ENCODE peak calls at places on chromosome 3, in nine cellular contexts. One of them, this sample, is unnamed.

GRCh38 chr3:156865732-156866131 is 39.6 kb downstream of the LEKR1 start:
- DNase-seq in PC-3: peak; percentile 32
- DNase-seq in esophagus squamous epithelium: no peak
- DNase-seq in pancreas: no peak
- DNase-seq in gastrocnemius medialis: no peak
- DNase-seq in left ventricle myocardium inferior: no peak
- DNase-seq in lower lobe of right lung: no peak
- DNase-seq in A549: no peak
- DNase-seq in ovary: no peak
- DNase-seq in this sample: no peak

GRCh38 chr3:1195922-1196321 is 103.1 kb downstream of the CNTN6 start:
- DNase-seq in pancreas: no peak
- DNase-seq in PC-3: no peak
- DNase-seq in ovary: no peak
- DNase-seq in lower lobe of right lung: no peak
- DNase-seq in esophagus squamous epithelium: no peak
- DNase-seq in gastrocnemius medialis: no peak
- DNase-seq in A549: no peak
- DNase-seq in left ventricle myocardium inferior: no peak
- DNase-seq in this sample: peak; percentile 14

GRCh38 chr3:123325766-123326256 is 123.1 kb downstream of the ADCY5 start:
- DNase-seq in esophagus squamous epithelium: no peak
- DNase-seq in pancreas: no peak
- DNase-seq in gastrocnemius medialis: no peak
- DNase-seq in lower lobe of right lung: no peak
- DNase-seq in ovary: no peak
- DNase-seq in left ventricle myocardium inferior: peak; percentile 12
- DNase-seq in PC-3: no peak
- DNase-seq in A549: no peak
- DNase-seq in this sample: no peak

GRCh38 chr3:141127344-141128125 is 76.4 kb downstream of the SPSB4 start:
- DNase-seq in A549: no peak
- DNase-seq in PC-3: no peak
- DNase-seq in left ventricle myocardium inferior: no peak
- DNase-seq in gastrocnemius medialis: no peak
- DNase-seq in lower lobe of right lung: no peak
- DNase-seq in ovary: no peak
- DNase-seq in pancreas: peak; percentile 63
- DNase-seq in esophagus squamous epithelium: no peak
- DNase-seq in this sample: no peak

GRCh38 chr3:194596906-194597305 is 36.3 kb downstream of the TMEM44 start:
- DNase-seq in lower lobe of right lung: no peak
- DNase-seq in left ventricle myocardium inferior: no peak
- DNase-seq in ovary: no peak
- DNase-seq in PC-3: no peak
- DNase-seq in gastrocnemius medialis: no peak
- DNase-seq in A549: no peak
- DNase-seq in esophagus squamous epithelium: no peak
- DNase-seq in pancreas: no peak
- DNase-seq in this sample: no peak

GRCh38 chr3:14684447-14684846 is 9.5 kb downstream of the C3orf20 start:
- DNase-seq in pancreas: no peak
- DNase-seq in gastrocnemius medialis: no peak
- DNase-seq in esophagus squamous epithelium: no peak
- DNase-seq in ovary: no peak
- DNase-seq in lower lobe of right lung: no peak
- DNase-seq in A549: no peak
- DNase-seq in PC-3: no peak
- DNase-seq in left ventricle myocardium inferior: no peak
- DNase-seq in this sample: no peak

GRCh38 chr3:146368882-146369523 is 100.4 kb downstream of the PLSCR2 start:
- DNase-seq in PC-3: no peak
- DNase-seq in pancreas: no peak
- DNase-seq in left ventricle myocardium inferior: no peak
- DNase-seq in lower lobe of right lung: no peak
- DNase-seq in esophagus squamous epithelium: no peak
- DNase-seq in A549: no peak
- DNase-seq in gastrocnemius medialis: no peak
- DNase-seq in ovary: no peak
- DNase-seq in this sample: no peak

GRCh38 chr3:142618917-142619401 is 22.8 kb downstream of the PLS1 start:
- DNase-seq in A549: peak; percentile 50
- DNase-seq in left ventricle myocardium inferior: no peak
- DNase-seq in lower lobe of right lung: no peak
- DNase-seq in PC-3: peak; percentile 80
- DNase-seq in gastrocnemius medialis: no peak
- DNase-seq in ovary: no peak
- DNase-seq in esophagus squamous epithelium: no peak
- DNase-seq in pancreas: no peak
- DNase-seq in this sample: no peak

GRCh38 chr3:97009427-97010019 is 195.1 kb downstream of the EPHA6 start:
- DNase-seq in left ventricle myocardium inferior: no peak
- DNase-seq in ovary: no peak
- DNase-seq in esophagus squamous epithelium: no peak
- DNase-seq in lower lobe of right lung: no peak
- DNase-seq in gastrocnemius medialis: no peak
- DNase-seq in pancreas: no peak
- DNase-seq in PC-3: no peak
- DNase-seq in A549: no peak
- DNase-seq in this sample: no peak

GRCh38 chr3:186921578-186921977 is 8.7 kb upstream of the ST6GAL1 start:
- DNase-seq in ovary: no peak
- DNase-seq in gastrocnemius medialis: no peak
- DNase-seq in PC-3: no peak
- DNase-seq in A549: no peak
- DNase-seq in esophagus squamous epithelium: no peak
- DNase-seq in lower lobe of right lung: no peak
- DNase-seq in pancreas: no peak
- DNase-seq in left ventricle myocardium inferior: no peak
- DNase-seq in this sample: no peak

GRCh38 chr3:186142556-186142955 is 33.7 kb upstream of the ETV5 start:
- DNase-seq in pancreas: no peak
- DNase-seq in esophagus squamous epithelium: no peak
- DNase-seq in A549: no peak
- DNase-seq in ovary: no peak
- DNase-seq in gastrocnemius medialis: no peak
- DNase-seq in PC-3: no peak
- DNase-seq in lower lobe of right lung: no peak
- DNase-seq in left ventricle myocardium inferior: no peak
- DNase-seq in this sample: no peak

GRCh38 chr3:139480585-139480984 is 4.3 kb upstream of the RBP2 start:
- DNase-seq in left ventricle myocardium inferior: no peak
- DNase-seq in esophagus squamous epithelium: no peak
- DNase-seq in PC-3: no peak
- DNase-seq in pancreas: peak; percentile 47
- DNase-seq in ovary: no peak
- DNase-seq in A549: no peak
- DNase-seq in gastrocnemius medialis: no peak
- DNase-seq in lower lobe of right lung: no peak
- DNase-seq in this sample: no peak

GRCh38 chr3:123412811-123413588 is 35.9 kb downstream of the ADCY5 start:
- DNase-seq in esophagus squamous epithelium: no peak
- DNase-seq in gastrocnemius medialis: no peak
- DNase-seq in A549: no peak
- DNase-seq in ovary: peak; percentile 73
- DNase-seq in pancreas: no peak
- DNase-seq in lower lobe of right lung: no peak
- DNase-seq in PC-3: no peak
- DNase-seq in left ventricle myocardium inferior: peak; percentile 66
- DNase-seq in this sample: peak; percentile 76

GRCh38 chr3:5014431-5014830 is 35.2 kb downstream of the BHLHE40 start:
- DNase-seq in lower lobe of right lung: no peak
- DNase-seq in A549: no peak
- DNase-seq in pancreas: no peak
- DNase-seq in gastrocnemius medialis: no peak
- DNase-seq in esophagus squamous epithelium: no peak
- DNase-seq in ovary: no peak
- DNase-seq in left ventricle myocardium inferior: no peak
- DNase-seq in PC-3: no peak
- DNase-seq in this sample: no peak

GRCh38 chr3:5012398-5012797 is 33.2 kb downstream of the BHLHE40 start:
- DNase-seq in lower lobe of right lung: no peak
- DNase-seq in left ventricle myocardium inferior: no peak
- DNase-seq in gastrocnemius medialis: no peak
- DNase-seq in ovary: no peak
- DNase-seq in A549: no peak
- DNase-seq in pancreas: no peak
- DNase-seq in PC-3: no peak
- DNase-seq in esophagus squamous epithelium: no peak
- DNase-seq in this sample: no peak

GRCh38 chr3:5011555-5012256 is 32.5 kb downstream of the BHLHE40 start:
- DNase-seq in ovary: no peak
- DNase-seq in esophagus squamous epithelium: no peak
- DNase-seq in A549: no peak
- DNase-seq in pancreas: no peak
- DNase-seq in left ventricle myocardium inferior: no peak
- DNase-seq in gastrocnemius medialis: no peak
- DNase-seq in lower lobe of right lung: peak; percentile 63
- DNase-seq in PC-3: no peak
- DNase-seq in this sample: no peak

GRCh38 chr3:5015056-5015455 is 35.8 kb downstream of the BHLHE40 start:
- DNase-seq in A549: no peak
- DNase-seq in gastrocnemius medialis: no peak
- DNase-seq in PC-3: no peak
- DNase-seq in pancreas: no peak
- DNase-seq in lower lobe of right lung: no peak
- DNase-seq in esophagus squamous epithelium: no peak
- DNase-seq in ovary: no peak
- DNase-seq in left ventricle myocardium inferior: no peak
- DNase-seq in this sample: no peak

GRCh38 chr3:5013021-5013906 is 34.0 kb downstream of the BHLHE40 start:
- DNase-seq in gastrocnemius medialis: no peak
- DNase-seq in ovary: no peak
- DNase-seq in A549: peak; percentile 95
- DNase-seq in esophagus squamous epithelium: no peak
- DNase-seq in pancreas: no peak
- DNase-seq in left ventricle myocardium inferior: no peak
- DNase-seq in PC-3: peak; percentile 80
- DNase-seq in lower lobe of right lung: no peak
- DNase-seq in this sample: peak; percentile 51
- H3K4me1 ChIP-seq in gastrocnemius medialis: peaks cover 14% of the 10 kb centered on the region
- H3K4me1 ChIP-seq in ovary: no peaks in the 10 kb centered on the region
- H3K4me1 ChIP-seq in A549: peaks cover 67% of the 10 kb centered on the region
- H3K4me1 ChIP-seq in esophagus squamous epithelium: peaks cover 72% of the 10 kb centered on the region
- H3K4me1 ChIP-seq in pancreas: no peaks in the 10 kb centered on the region
- H3K4me1 ChIP-seq in left ventricle myocardium inferior: peaks cover 47% of the 10 kb centered on the region
- H3K4me1 ChIP-seq in PC-3: peaks cover 43% of the 10 kb centered on the region
- H3K4me1 ChIP-seq in lower lobe of right lung: peaks cover 43% of the 10 kb centered on the region
- H3K4me1 ChIP-seq in this sample: peaks cover 13% of the 10 kb centered on the region

DNA sequence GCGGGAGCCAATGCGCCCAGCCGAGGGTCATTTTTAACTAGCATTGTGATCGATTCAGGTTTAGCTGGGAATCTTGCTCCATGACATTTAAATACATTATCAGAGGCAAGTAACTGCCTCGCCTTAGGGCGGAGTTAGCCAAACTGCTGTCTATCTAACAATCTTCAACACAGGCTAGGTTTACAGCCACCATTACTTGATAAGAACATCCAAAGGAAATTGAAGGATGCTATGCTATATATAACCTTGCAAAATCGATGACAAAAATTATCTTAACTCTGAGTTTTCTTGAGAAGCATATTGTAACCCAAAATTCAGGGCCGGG is 1.4 kb downstream of the TFRC start:
- DNase-seq in A549: no peak
- DNase-seq in PC-3: peak; percentile 12
- DNase-seq in lower lobe of right lung: no peak
- DNase-seq in ovary: no peak
- DNase-seq in esophagus squamous epithelium: no peak
- DNase-seq in left ventricle myocardium inferior: no peak
- DNase-seq in gastrocnemius medialis: no peak
- DNase-seq in pancreas: no peak
- DNase-seq in this sample: no peak
- H3K4me1 ChIP-seq in A549: peaks cover 8% of the 10 kb centered on the region
- H3K4me1 ChIP-seq in PC-3: peaks cover 22% of the 10 kb centered on the region
- H3K4me1 ChIP-seq in lower lobe of right lung: peaks cover 27% of the 10 kb centered on the region
- H3K4me1 ChIP-seq in ovary: peaks cover 7% of the 10 kb centered on the region
- H3K4me1 ChIP-seq in esophagus squamous epithelium: peaks cover 50% of the 10 kb centered on the region
- H3K4me1 ChIP-seq in left ventricle myocardium inferior: peaks cover 44% of the 10 kb centered on the region
- H3K4me1 ChIP-seq in gastrocnemius medialis: peaks cover 40% of the 10 kb centered on the region
- H3K4me1 ChIP-seq in pancreas: peaks cover 15% of the 10 kb centered on the region
- H3K4me1 ChIP-seq in this sample: no peaks in the 10 kb centered on the region

GRCh38 chr3:73535935-73536334 is 88.8 kb downstream of the PDZRN3 start:
- DNase-seq in ovary: no peak
- DNase-seq in lower lobe of right lung: no peak
- DNase-seq in pancreas: no peak
- DNase-seq in PC-3: no peak
- DNase-seq in gastrocnemius medialis: no peak
- DNase-seq in esophagus squamous epithelium: no peak
- DNase-seq in A549: no peak
- DNase-seq in left ventricle myocardium inferior: no peak
- DNase-seq in this sample: no peak
- H3K4me1 ChIP-seq in ovary: peaks cover 20% of the 10 kb centered on the region
- H3K4me1 ChIP-seq in lower lobe of right lung: no peaks in the 10 kb centered on the region
- H3K4me1 ChIP-seq in pancreas: peaks cover 2% of the 10 kb centered on the region
- H3K4me1 ChIP-seq in PC-3: no peaks in the 10 kb centered on the region
- H3K4me1 ChIP-seq in gastrocnemius medialis: peaks cover 56% of the 10 kb centered on the region
- H3K4me1 ChIP-seq in esophagus squamous epithelium: peaks cover 8% of the 10 kb centered on the region
- H3K4me1 ChIP-seq in A549: no peaks in the 10 kb centered on the region
- H3K4me1 ChIP-seq in left ventricle myocardium inferior: peaks cover 63% of the 10 kb centered on the region
- H3K4me1 ChIP-seq in this sample: no peaks in the 10 kb centered on the region

DNA sequence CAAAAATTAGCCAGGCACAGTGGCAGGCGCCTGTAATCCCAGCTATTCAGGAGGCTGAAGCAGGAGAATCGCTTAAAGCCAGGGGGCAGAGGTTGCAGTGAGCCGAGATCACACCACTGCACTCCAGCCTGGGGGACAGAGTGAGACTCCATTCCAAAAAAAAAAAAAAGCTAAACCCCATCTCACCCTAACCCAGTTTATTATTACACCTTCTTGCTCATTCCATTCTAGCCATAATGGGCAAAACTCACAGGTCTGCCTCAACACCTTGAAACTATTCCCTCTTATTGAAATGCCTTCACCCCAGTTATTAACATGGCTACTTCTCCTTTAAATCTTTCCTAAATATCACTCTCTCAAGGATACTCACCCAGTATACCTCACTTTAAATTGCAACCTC is 4.1 kb downstream of the SETD2 start:
- DNase-seq in lower lobe of right lung: no peak
- DNase-seq in pancreas: no peak
- DNase-seq in gastrocnemius medialis: no peak
- DNase-seq in A549: no peak
- DNase-seq in ovary: no peak
- DNase-seq in left ventricle myocardium inferior: no peak
- DNase-seq in esophagus squamous epithelium: no peak
- DNase-seq in PC-3: no peak
- DNase-seq in this sample: no peak
- H3K4me1 ChIP-seq in lower lobe of right lung: peaks cover 72% of the 10 kb centered on the region
- H3K4me1 ChIP-seq in pancreas: peaks cover 41% of the 10 kb centered on the region
- H3K4me1 ChIP-seq in gastrocnemius medialis: peaks cover 64% of the 10 kb centered on the region
- H3K4me1 ChIP-seq in A549: peaks cover 19% of the 10 kb centered on the region
- H3K4me1 ChIP-seq in ovary: peaks cover 15% of the 10 kb centered on the region
- H3K4me1 ChIP-seq in left ventricle myocardium inferior: peaks cover 93% of the 10 kb centered on the region
- H3K4me1 ChIP-seq in esophagus squamous epithelium: peaks cover 81% of the 10 kb centered on the region
- H3K4me1 ChIP-seq in PC-3: peaks cover 7% of the 10 kb centered on the region
- H3K4me1 ChIP-seq in this sample: peaks cover 13% of the 10 kb centered on the region

This sample was measured in right cardiac atrium.